ENCODE peak calls at places on chromosomes 11 and 22, in ten cellular contexts. Z, P, U, Q, X, C, Y, S, D and T are unnamed samples.

GRCh38 chr11:126522152-126522551 is 166.7 kb downstream of the ST3GAL4 start:
- DNase-seq in Z (no peak), P (no peak), U (no peak), Q (no peak), X (no peak), C (no peak), Y (no peak), S (no peak), D (no peak), T (no peak)

GRCh38 chr22:46351767-46352166 is 16.3 kb downstream of the TRMU start:
- DNase-seq in Z (no peak), P (no peak), U (no peak), Q (no peak), X (no peak), C (peak), Y (no peak), S (no peak), D (no peak), T (no peak)

GRCh38 chr11:110093407-110094297 is 460 bp downstream of the ZC3H12C start:
- DNase-seq in Z (peak), P (peak), U (no peak), Q (peak), X (peak), C (peak), Y (peak), S (no peak), D (peak), T (peak)

GRCh38 chr11:110990316-110990715 is 255.2 kb upstream of the POU2AF2 start:
- DNase-seq in Z (no peak), P (no peak), U (no peak), Q (no peak), X (no peak), C (no peak), Y (no peak), S (no peak), D (no peak), T (no peak)

GRCh38 chr11:57777969-57778317 is 16.3 kb downstream of the CTNND1 start:
- DNase-seq in Z (no peak), P (peak), U (no peak), Q (peak), X (no peak), C (no peak), Y (peak), S (no peak), D (no peak), T (peak)

GRCh38 chr11:85685131-85685819 is 720 bp downstream of the CCDC89 start:
- DNase-seq in Z (no peak), P (no peak), U (no peak), Q (peak), X (no peak), C (peak), Y (no peak), S (no peak), D (no peak), T (no peak)

GRCh38 chr11:122102426-122102825 is 13.6 kb downstream of the BLID start:
- DNase-seq in Z (no peak), P (no peak), U (no peak), Q (no peak), X (no peak), C (no peak), Y (no peak), S (no peak), D (no peak), T (no peak)

GRCh38 chr11:126834149-126834548 is 166.4 kb downstream of the KIRREL3 start:
- DNase-seq in Z (no peak), P (no peak), U (no peak), Q (peak), X (peak), C (no peak), Y (no peak), S (no peak), D (no peak), T (no peak)

GRCh38 chr11:77411238-77411637 is 62.7 kb downstream of the PAK1 start:
- DNase-seq in Z (peak), P (peak), U (no peak), Q (no peak), X (peak), C (peak), Y (peak), S (no peak), D (peak), T (no peak)

GRCh38 chr11:431921-432320 is 9.9 kb downstream of the ANO9 start:
- DNase-seq in Z (no peak), P (no peak), U (no peak), Q (no peak), X (no peak), C (no peak), Y (no peak), S (no peak), D (no peak), T (no peak)

GRCh38 chr11:125376117-125376516 is 119.9 kb downstream of the FEZ1 start:
- DNase-seq in Z (no peak), P (no peak), U (no peak), Q (no peak), X (no peak), C (peak), Y (no peak), S (no peak), D (peak), T (peak)

GRCh38 chr22:47342446-47342845 is 580.0 kb downstream of the TBC1D22A start:
- DNase-seq in Z (no peak), P (no peak), U (no peak), Q (no peak), X (no peak), C (no peak), Y (no peak), S (no peak), D (no peak), T (no peak)

GRCh38 chr11:72668645-72669347 is 5.4 kb downstream of the PDE2A start:
- DNase-seq in Z (peak), P (peak), U (no peak), Q (no peak), X (no peak), C (no peak), Y (no peak), S (no peak), D (no peak), T (no peak)